ENCODE peak calls at places on chromosome 1, in ten cellular contexts. Q is ELR; J is nucleus accumbens; K is SW480; P is neuronal stem cell; V is HL-60; O is NCI-H1436; R is stimulated activated CD4-positive, alpha-beta T cell treated with anti-CD3 and anti-CD28 coated beads, Interleukin-4, amount 100 ng/mL, for 4 hours; X is CD8-positive, alpha-beta T cell; C is AG10803. N is an unnamed sample.

GRCh38 chr1:67803380-67804279 is 29.6 kb downstream of the GNG12 start:
- DNase-seq in R (no peak), J (no peak), P (no peak), Q (no peak), O (no peak), V (no peak), X (no peak), K (no peak), C (peak), N (no peak)

GRCh38 chr1:52281518-52281917 is 84.5 kb downstream of the CC2D1B start:
- DNase-seq in X (no peak), P (no peak), R (no peak), J (no peak), O (no peak), C (peak), V (no peak), Q (peak), K (no peak), N (no peak)

GRCh38 chr1:7888248-7889010 is 35.6 kb upstream of the UTS2 start:
- DNase-seq in V (no peak), C (peak), R (no peak), P (no peak), K (no peak), Q (peak), X (no peak), J (no peak), O (no peak), N (peak)

GRCh38 chr1:43552813-43553212 is 22.1 kb downstream of the PTPRF start:
- DNase-seq in R (no peak), J (peak), Q (no peak), V (no peak), K (no peak), O (no peak), X (no peak), C (peak), P (no peak), N (peak)

GRCh38 chr1:151612506-151613274 is 840 bp downstream of the SNX27 start:
- DNase-seq in O (peak), C (peak), X (peak), R (peak), P (no peak), Q (peak), K (peak), J (peak), V (peak), N (no peak)

GRCh38 chr1:149927056-149927534 is 508 bp downstream of the SF3B4 start:
- DNase-seq in P (no peak), K (no peak), X (no peak), R (no peak), C (no peak), V (peak), Q (peak), J (no peak), O (no peak), N (no peak)

GRCh38 chr1:216600730-216601426 is 122.4 kb downstream of the ESRRG start:
- DNase-seq in C (peak), K (peak), X (no peak), Q (peak), O (peak), V (no peak), J (peak), R (no peak), P (peak), N (peak)

GRCh38 chr1:1274299-1274930 is 761 bp upstream of the UBE2J2 start:
- DNase-seq in X (no peak), V (no peak), J (no peak), Q (no peak), R (no peak), P (no peak), O (no peak), K (no peak), C (no peak), N (no peak)

GRCh38 chr1:30185313-30185712 is 538.1 kb downstream of the MATN1 start:
- DNase-seq in P (no peak), K (no peak), X (no peak), O (no peak), R (no peak), Q (no peak), J (no peak), V (no peak), C (no peak), N (no peak)

GRCh38 chr1:109989656-109990653 is 5.4 kb downstream of the AHCYL1 start:
- DNase-seq in X (no peak), J (no peak), R (no peak), V (peak), P (no peak), K (no peak), O (no peak), Q (peak), C (peak), N (no peak)

GRCh38 chr1:61642475-61643232 is 82.3 kb downstream of the TM2D1 start:
- DNase-seq in K (no peak), X (no peak), P (no peak), Q (no peak), V (peak), O (no peak), R (no peak), J (no peak), C (no peak), N (no peak)

GRCh38 chr1:29521846-29522580 is 285.7 kb downstream of the PTPRU start:
- DNase-seq in V (no peak), X (no peak), P (no peak), Q (no peak), K (no peak), J (no peak), R (no peak), C (no peak), O (no peak), N (no peak)

GRCh38 chr1:22259581-22260282 is 116.8 kb upstream of the WNT4 start:
- DNase-seq in K (no peak), R (no peak), O (no peak), Q (no peak), J (no peak), C (no peak), X (no peak), V (no peak), P (no peak), N (no peak)

GRCh38 chr1:232369912-232370311 is 260.0 kb downstream of the SIPA1L2 start:
- DNase-seq in P (no peak), V (no peak), K (no peak), R (no peak), X (no peak), C (no peak), Q (no peak), J (no peak), O (no peak), N (no peak)

GRCh38 chr1:201166964-201167624 is 12.8 kb upstream of the TMEM9 start:
- DNase-seq in P (no peak), K (no peak), V (no peak), O (no peak), C (no peak), J (no peak), X (no peak), Q (no peak), R (no peak), N (no peak)

GRCh38 chr1:51086496-51087271 is 15.3 kb upstream of the C1orf185 start:
- DNase-seq in Q (no peak), K (no peak), R (no peak), J (no peak), C (no peak), X (no peak), V (no peak), P (no peak), O (no peak), N (no peak)

GRCh38 chr1:22487781-22488180 is 36.1 kb downstream of the ZBTB40 start:
- DNase-seq in O (no peak), C (no peak), Q (no peak), P (no peak), R (no peak), K (no peak), J (no peak), V (no peak), X (no peak), N (no peak)

GRCh38 chr1:2388004-2388913 is 3.1 kb downstream of the MORN1 start:
- DNase-seq in Q (no peak), P (no peak), J (no peak), V (no peak), R (no peak), O (no peak), K (no peak), C (no peak), X (no peak), N (no peak)

GRCh38 chr1:222334026-222334680 is 213.8 kb downstream of the HHIPL2 start:
- DNase-seq in V (no peak), K (no peak), Q (peak), P (no peak), C (peak), R (no peak), J (no peak), X (no peak), O (no peak), N (peak)

GRCh38 chr1:93729502-93729901 is 47.9 kb upstream of the BCAR3 start:
- DNase-seq in O (no peak), C (no peak), R (no peak), V (no peak), P (no peak), K (no peak), X (no peak), Q (no peak), J (no peak), N (no peak)

N was measured in MCF 10A.